ENCODE peak calls at places on chromosomes 3 and 15, in ten cellular contexts. Z is stimulated activated CD4-positive, alpha-beta T cell treated with anti-CD3 and anti-CD28 coated beads, Interleukin-4, amount 100 ng/mL, for 1 hour; A is GM10248; W is stimulated activated effector memory CD8-positive, alpha-beta T cell treated with anti-CD3 and anti-CD28 coated beads, Interleukin-12 subunit alpha, Interleukin-12 subunit beta, amount 100 ng/mL, for 72 hours; C is stromal cell of bone marrow; X is left cardiac atrium; L is cardiac septum; G is skeletal muscle cell; Y is ovary; P is HT-29. J is an unnamed sample.

GRCh38 chr3:159619341-159619885 is 369.2 kb upstream of the IL12A start:
- DNase-seq in P (no peak), Y (no peak), X (no peak), L (no peak), W (no peak), G (no peak), Z (no peak), C (peak), A (no peak), J (no peak)

GRCh38 chr3:160400048-160400630 is 689 bp downstream of the SMC4 start:
- DNase-seq in A (peak), L (peak), X (peak), W (no peak), C (no peak), P (peak), Y (peak), G (no peak), Z (peak), J (no peak)

GRCh38 chr3:109071349-109072142 is 46.4 kb downstream of the MORC1 start:
- DNase-seq in Z (no peak), P (peak), A (no peak), G (no peak), Y (no peak), X (no peak), L (no peak), W (no peak), C (no peak), J (no peak)

GRCh38 chr3:51997935-51998596 is 2.4 kb upstream of the RPL29 start:
- DNase-seq in P (peak), Z (no peak), A (no peak), L (no peak), C (no peak), W (no peak), Y (no peak), G (no peak), X (no peak), J (peak)

GRCh38 chr15:101536166-101536874 is 46.8 kb upstream of the PCSK6 start:
- DNase-seq in G (no peak), P (no peak), A (no peak), Z (no peak), W (no peak), C (no peak), X (no peak), L (peak), Y (no peak), J (no peak)

GRCh38 chr3:11719406-11720219 is 75.9 kb upstream of the VGLL4 start:
- DNase-seq in L (peak), Z (peak), C (no peak), P (peak), X (peak), Y (peak), A (peak), G (no peak), W (peak), J (no peak)

GRCh38 chr3:174146008-174146407 is 713.1 kb upstream of the NAALADL2 start:
- DNase-seq in P (no peak), Y (no peak), L (no peak), C (no peak), X (no peak), W (no peak), Z (no peak), A (no peak), G (no peak), J (no peak)

GRCh38 chr3:150094150-150094932 is 123.6 kb upstream of the PFN2 start:
- DNase-seq in Y (no peak), X (no peak), L (no peak), C (no peak), W (no peak), Z (no peak), P (peak), A (no peak), G (no peak), J (no peak)

GRCh38 chr15:96183020-96183926 is 147.2 kb upstream of the NR2F2 start:
- DNase-seq in P (no peak), W (no peak), L (no peak), Z (no peak), Y (no peak), G (no peak), X (no peak), C (no peak), A (no peak), J (no peak)